ENCODE peak calls at places on chromosomes 3 and 15, in seven cellular contexts. F is CD4-positive, alpha-beta T cell; Z is Calu3; H is GM20000; G is GM23338; N is WTC11; S is choroid plexus epithelial cell. E is an unnamed sample.

GRCh38 chr3:132445812-132446211 is 28.5 kb downstream of the DNAJC13 start:
- DNase-seq in F (no peak), Z (no peak), H (no peak), G (peak), N (no peak), S (peak), E (no peak)

GRCh38 chr3:11661827-11662226 is 18.1 kb upstream of the VGLL4 start:
- DNase-seq in F (no peak), Z (no peak), H (no peak), G (no peak), N (no peak), S (peak), E (no peak)

GRCh38 chr3:45479627-45480026 is 91.3 kb downstream of the LARS2 start:
- DNase-seq in F (no peak), Z (peak), H (no peak), G (no peak), N (no peak), S (peak), E (no peak)

GRCh38 chr3:27310693-27311092 is 58.5 kb downstream of the NEK10 start:
- DNase-seq in F (no peak), Z (no peak), H (no peak), G (no peak), N (no peak), S (no peak), E (no peak)

GRCh38 chr3:194572131-194572789 is 61.0 kb downstream of the TMEM44 start:
- DNase-seq in F (no peak), Z (peak), H (no peak), G (no peak), N (no peak), S (peak), E (no peak)

GRCh38 chr15:73930790-73931281 is 4.6 kb downstream of the LOXL1 start:
- DNase-seq in F (no peak), Z (no peak), H (no peak), G (no peak), N (no peak), S (peak), E (no peak)

GRCh38 chr15:52337198-52337853 is 41.7 kb upstream of the MYO5C start:
- DNase-seq in F (no peak), Z (no peak), H (no peak), G (peak), N (no peak), S (peak), E (no peak)

GRCh38 chr3:157059661-157060060 is 100.3 kb downstream of the CCNL1 start:
- DNase-seq in F (no peak), Z (no peak), H (no peak), G (no peak), N (no peak), S (no peak), E (no peak)

GRCh38 chr3:174614046-174614445 is 245.1 kb upstream of the NAALADL2 start:
- DNase-seq in F (no peak), Z (no peak), H (no peak), G (no peak), N (no peak), S (peak), E (no peak)

GRCh38 chr3:169952045-169952444 is 14.6 kb upstream of the SEC62 start:
- DNase-seq in F (no peak), Z (no peak), H (no peak), G (no peak), N (no peak), S (no peak), E (no peak)

GRCh38 chr3:54882114-54882833 is 45.6 kb downstream of the LRTM1 start:
- DNase-seq in F (no peak), Z (no peak), H (no peak), G (no peak), N (no peak), S (peak), E (no peak)

GRCh38 chr3:144942501-144943197 is 971.0 kb downstream of the DIPK2A start:
- DNase-seq in F (no peak), Z (no peak), H (no peak), G (no peak), N (no peak), S (peak), E (no peak)

GRCh38 chr3:172177046-172177445 is 137.7 kb downstream of the FNDC3B start:
- DNase-seq in F (no peak), Z (no peak), H (no peak), G (no peak), N (no peak), S (peak), E (no peak)

GRCh38 chr3:9916346-9916733 is 558 bp upstream of the IL17RC start:
- DNase-seq in F (no peak), Z (no peak), H (no peak), G (peak), N (no peak), S (peak), E (no peak)

GRCh38 chr3:23272820-23273219 is 69.7 kb downstream of the UBE2E2 start:
- DNase-seq in F (no peak), Z (no peak), H (no peak), G (no peak), N (no peak), S (no peak), E (no peak)

GRCh38 chr3:120678331-120678845 is 3.7 kb downstream of the HGD start:
- DNase-seq in F (no peak), Z (peak), H (peak), G (peak), N (no peak), S (peak), E (no peak)

GRCh38 chr15:66745530-66746230 is 43.6 kb downstream of the SMAD6 start:
- DNase-seq in F (no peak), Z (no peak), H (no peak), G (no peak), N (no peak), S (no peak), E (no peak)

GRCh38 chr15:66743204-66743603 is 41.2 kb downstream of the SMAD6 start:
- DNase-seq in F (no peak), Z (no peak), H (no peak), G (no peak), N (no peak), S (no peak), E (no peak)

GRCh38 chr15:66746231-66746605 is 44.2 kb downstream of the SMAD6 start:
- DNase-seq in F (no peak), Z (no peak), H (no peak), G (no peak), N (no peak), S (no peak), E (peak)

GRCh38 chr15:66743703-66744536 is 41.9 kb downstream of the SMAD6 start:
- DNase-seq in F (no peak), Z (no peak), H (no peak), G (peak), N (no peak), S (peak), E (peak)

GRCh38 chr15:66744610-66745279 is 42.7 kb downstream of the SMAD6 start:
- DNase-seq in F (no peak), Z (no peak), H (no peak), G (peak), N (no peak), S (no peak), E (no peak)
- TF ChIP-seq CTCF in F (no peak), Z (no peak), H (no peak), G (no peak), N (no peak), S (peak), E (no peak)

DNA sequence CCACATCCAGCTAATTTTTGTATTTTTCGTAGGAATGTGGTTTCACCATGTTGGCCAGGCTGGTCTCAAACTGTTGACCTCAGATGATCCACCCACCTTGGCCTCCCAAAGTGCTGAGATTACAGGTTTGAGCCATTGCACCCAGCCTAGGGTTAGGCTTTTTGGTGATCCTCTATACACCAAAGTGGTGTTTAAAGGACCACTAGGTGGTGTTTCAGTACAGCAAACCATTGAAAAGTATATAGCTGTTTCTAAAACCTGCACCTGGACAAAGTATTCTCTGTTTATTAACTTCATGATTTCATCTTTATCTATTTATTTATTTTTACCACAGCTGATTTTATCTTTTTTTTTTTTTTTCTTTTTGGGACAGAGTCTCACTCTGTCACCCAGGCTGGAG is 68.4 kb downstream of the MINDY2 start:
- DNase-seq in F (no peak), Z (no peak), H (peak), G (peak), N (no peak), S (peak), E (no peak)
- TF ChIP-seq CTCF in F (peak), Z (no peak), H (peak), G (peak), N (no peak), S (peak), E (no peak)

DNA sequence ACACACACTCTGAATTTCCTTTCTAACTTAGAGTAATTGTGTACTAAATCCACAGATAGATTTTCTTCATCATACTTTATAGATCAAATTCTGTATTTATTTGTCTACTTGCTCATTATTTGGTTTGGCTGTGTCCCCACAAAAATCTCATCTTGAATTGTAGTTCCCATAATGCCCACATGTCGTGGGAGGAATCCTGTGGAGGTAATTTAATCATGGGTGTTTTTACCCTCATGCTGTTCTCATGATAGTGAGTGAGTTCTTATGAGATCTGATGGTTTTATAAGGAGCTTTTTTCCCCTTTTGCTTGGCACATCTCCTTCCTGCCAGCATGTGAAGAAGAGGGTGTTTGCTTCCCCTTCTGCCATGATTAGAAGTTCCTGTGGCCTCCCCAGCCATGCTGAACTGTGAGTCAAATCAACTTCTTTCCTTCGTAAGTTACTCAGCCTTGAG is 198.3 kb upstream of the TGFBR2 start:
- DNase-seq in F (no peak), Z (no peak), H (no peak), G (no peak), N (no peak), S (peak), E (no peak)
- TF ChIP-seq CTCF in F (no peak), Z (no peak), H (no peak), G (peak), N (no peak), S (peak), E (peak)

GRCh38 chr15:90214553-90215205 is 13.5 kb downstream of the SEMA4B start:
- DNase-seq in F (no peak), Z (no peak), H (no peak), G (peak), N (no peak), S (peak), E (no peak)
- TF ChIP-seq CTCF in F (no peak), Z (peak), H (no peak), G (peak), N (no peak), S (peak), E (peak)

GRCh38 chr3:24933401-24933800 is 438.8 kb upstream of the THRB start:
- DNase-seq in F (no peak), Z (no peak), H (no peak), G (no peak), N (no peak), S (no peak), E (no peak)
- TF ChIP-seq CTCF in F (no peak), Z (no peak), H (no peak), G (no peak), N (no peak), S (no peak), E (no peak)

GRCh38 chr3:72262707-72263106 is 477.8 kb upstream of the PROK2 start:
- DNase-seq in F (no peak), Z (no peak), H (no peak), G (no peak), N (no peak), S (no peak), E (no peak)

GRCh38 chr3:72265661-72266370 is 480.9 kb upstream of the PROK2 start:
- DNase-seq in F (no peak), Z (no peak), H (peak), G (no peak), N (no peak), S (no peak), E (no peak)

GRCh38 chr3:72265250-72265649 is 480.3 kb upstream of the PROK2 start:
- DNase-seq in F (no peak), Z (no peak), H (no peak), G (peak), N (no peak), S (peak), E (no peak)

GRCh38 chr3:72261566-72262564 is 476.9 kb upstream of the PROK2 start:
- DNase-seq in F (no peak), Z (no peak), H (no peak), G (no peak), N (no peak), S (no peak), E (no peak)

GRCh38 chr3:72263223-72264015 is 478.5 kb upstream of the PROK2 start:
- DNase-seq in F (no peak), Z (no peak), H (no peak), G (no peak), N (no peak), S (peak), E (no peak)
- TF ChIP-seq CTCF in F (no peak), Z (no peak), H (no peak), G (no peak), N (no peak), S (no peak), E (no peak)

GRCh38 chr15:88782465-88782864 is 20.8 kb upstream of the ACAN start:
- DNase-seq in F (no peak), Z (no peak), H (no peak), G (no peak), N (no peak), S (no peak), E (no peak)

GRCh38 chr15:88775776-88776175 is 27.5 kb upstream of the ACAN start:
- DNase-seq in F (no peak), Z (no peak), H (no peak), G (no peak), N (no peak), S (no peak), E (no peak)

GRCh38 chr15:88776646-88777045 is 26.6 kb upstream of the ACAN start:
- DNase-seq in F (no peak), Z (no peak), H (no peak), G (no peak), N (no peak), S (no peak), E (no peak)

GRCh38 chr15:88785217-88785616 is 18.0 kb upstream of the ACAN start:
- DNase-seq in F (no peak), Z (no peak), H (no peak), G (no peak), N (no peak), S (no peak), E (no peak)

DNA sequence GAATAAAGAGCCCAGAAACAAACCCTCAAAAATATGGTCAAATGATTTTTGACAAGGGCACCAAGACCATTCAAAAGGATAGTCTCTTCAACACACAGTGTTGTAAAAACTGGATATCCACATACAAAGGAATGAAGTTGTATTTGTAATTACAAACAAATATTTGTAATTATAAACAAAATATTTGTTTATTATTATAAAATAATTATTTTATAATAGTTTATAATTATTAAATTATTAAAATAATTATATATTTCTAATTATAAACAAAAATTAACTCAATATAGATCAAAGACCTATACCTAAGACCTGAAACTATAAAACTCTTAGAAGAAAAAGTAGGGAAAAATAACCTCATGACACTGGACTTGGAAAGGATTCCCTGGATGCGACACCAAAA is 23.3 kb upstream of the ACAN start:
- DNase-seq in F (no peak), Z (no peak), H (no peak), G (no peak), N (no peak), S (no peak), E (no peak)
- TF ChIP-seq CTCF in F (no peak), Z (no peak), H (no peak), G (no peak), N (no peak), S (no peak), E (no peak)

GRCh38 chr3:53073553-53074365 is 27.9 kb upstream of the SFMBT1 start:
- DNase-seq in F (no peak), Z (no peak), H (no peak), G (no peak), N (peak), S (no peak), E (no peak)

GRCh38 chr3:53075743-53076140 is 29.9 kb upstream of the SFMBT1 start:
- DNase-seq in F (no peak), Z (no peak), H (no peak), G (no peak), N (peak), S (no peak), E (no peak)

GRCh38 chr3:53074761-53075742 is 29.2 kb upstream of the SFMBT1 start:
- DNase-seq in F (no peak), Z (no peak), H (no peak), G (peak), N (peak), S (no peak), E (no peak)

GRCh38 chr3:53072653-53073552 is 27.0 kb upstream of the SFMBT1 start:
- DNase-seq in F (peak), Z (peak), H (peak), G (peak), N (peak), S (peak), E (peak)

DNA sequence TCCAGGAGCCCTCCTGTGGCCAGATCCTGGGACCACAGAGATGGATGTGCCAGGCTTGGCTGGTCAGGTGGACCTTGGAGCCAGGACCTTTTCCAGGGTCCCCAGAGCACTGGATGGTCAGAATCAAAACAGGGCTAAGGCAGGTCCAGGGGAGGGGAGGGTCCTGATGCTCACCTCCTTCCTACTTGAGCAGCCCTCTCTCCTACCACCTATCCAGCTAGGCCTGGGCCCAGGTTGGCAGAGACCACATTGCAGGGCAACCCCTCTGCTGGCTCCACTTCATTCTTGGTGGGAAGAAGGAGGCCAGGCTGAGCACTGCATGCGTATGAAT is 28.5 kb upstream of the SFMBT1 start:
- DNase-seq in F (no peak), Z (no peak), H (no peak), G (no peak), N (peak), S (no peak), E (no peak)
- TF ChIP-seq CTCF in F (no peak), Z (no peak), H (no peak), G (no peak), N (no peak), S (no peak), E (no peak)

DNA sequence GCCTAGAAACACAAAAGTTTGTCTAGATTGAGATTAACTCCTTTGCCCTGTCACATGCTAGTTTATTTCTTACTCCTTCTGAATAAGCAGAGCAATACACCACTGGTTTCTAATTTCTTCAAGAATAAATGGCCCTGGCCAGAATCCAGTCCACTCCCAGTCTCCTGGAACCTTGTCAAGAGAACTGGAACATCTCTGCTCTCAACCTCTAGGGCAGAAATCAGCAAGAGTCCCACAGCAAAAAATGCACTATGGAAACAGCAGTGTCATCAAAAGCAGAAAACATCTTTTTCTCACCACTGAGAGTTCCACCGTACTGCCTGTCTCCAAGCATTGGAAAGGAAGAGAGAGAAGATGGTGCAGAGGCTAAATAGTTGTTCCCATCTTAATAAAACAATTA is 35.9 kb upstream of the PPP2R3A start:
- DNase-seq in F (no peak), Z (no peak), H (no peak), G (no peak), N (no peak), S (peak), E (no peak)
- TF ChIP-seq CTCF in F (no peak), Z (no peak), H (no peak), G (no peak), N (no peak), S (peak), E (no peak)